ENCODE peak calls at places on chromosomes 2 and 18, in five cellular contexts. One of them, this sample, is unnamed.

GRCh38 chr2:231614559-231615057 is 21.9 kb downstream of the TEX44 start:
- DNase-seq in epithelial cell of prostate: no peak
- DNase-seq in A549: no peak
- DNase-seq in CD8-positive, alpha-beta memory T cell: no peak
- DNase-seq in HCT116: no peak
- DNase-seq in this sample: no peak

GRCh38 chr2:169300617-169301530 is 61.5 kb downstream of the LRP2 start:
- DNase-seq in epithelial cell of prostate: no peak
- DNase-seq in A549: no peak
- DNase-seq in CD8-positive, alpha-beta memory T cell: no peak
- DNase-seq in HCT116: no peak
- DNase-seq in this sample: no peak

GRCh38 chr2:101517753-101518152 is 42.8 kb upstream of the RFX8 start:
- DNase-seq in epithelial cell of prostate: no peak
- DNase-seq in A549: peak; percentile 83
- DNase-seq in CD8-positive, alpha-beta memory T cell: no peak
- DNase-seq in HCT116: no peak
- DNase-seq in this sample: peak; percentile 19

GRCh38 chr18:32439241-32439640 is 31.4 kb downstream of the GAREM1 start:
- DNase-seq in epithelial cell of prostate: no peak
- DNase-seq in A549: no peak
- DNase-seq in CD8-positive, alpha-beta memory T cell: no peak
- DNase-seq in HCT116: no peak
- DNase-seq in this sample: no peak

GRCh38 chr2:190858817-190859216 is 21.8 kb upstream of the GLS start:
- DNase-seq in epithelial cell of prostate: no peak
- DNase-seq in A549: no peak
- DNase-seq in CD8-positive, alpha-beta memory T cell: no peak
- DNase-seq in HCT116: no peak
- DNase-seq in this sample: no peak

GRCh38 chr2:24313744-24314632 is 46.3 kb downstream of the ITSN2 start:
- DNase-seq in epithelial cell of prostate: no peak
- DNase-seq in A549: no peak
- DNase-seq in CD8-positive, alpha-beta memory T cell: no peak
- DNase-seq in HCT116: no peak
- DNase-seq in this sample: no peak

GRCh38 chr18:14976736-14977430 is 228.9 kb downstream of the ANKRD30B start:
- DNase-seq in epithelial cell of prostate: no peak
- DNase-seq in A549: no peak
- DNase-seq in CD8-positive, alpha-beta memory T cell: no peak
- DNase-seq in HCT116: no peak
- DNase-seq in this sample: no peak

GRCh38 chr18:40810371-40810770 is 1144.7 kb upstream of the PIK3C3 start:
- DNase-seq in epithelial cell of prostate: peak; percentile 24
- DNase-seq in A549: no peak
- DNase-seq in CD8-positive, alpha-beta memory T cell: no peak
- DNase-seq in HCT116: no peak
- DNase-seq in this sample: no peak

GRCh38 chr18:50465211-50466153 is 90.6 kb downstream of the SKA1 start:
- DNase-seq in epithelial cell of prostate: no peak
- DNase-seq in A549: no peak
- DNase-seq in CD8-positive, alpha-beta memory T cell: no peak
- DNase-seq in HCT116: no peak
- DNase-seq in this sample: no peak

GRCh38 chr18:69326094-69326493 is 74.6 kb upstream of the DOK6 start:
- DNase-seq in epithelial cell of prostate: no peak
- DNase-seq in A549: no peak
- DNase-seq in CD8-positive, alpha-beta memory T cell: no peak
- DNase-seq in HCT116: no peak
- DNase-seq in this sample: no peak

GRCh38 chr18:27824275-27824674 is 352.7 kb downstream of the CDH2 start:
- DNase-seq in epithelial cell of prostate: no peak
- DNase-seq in A549: no peak
- DNase-seq in CD8-positive, alpha-beta memory T cell: no peak
- DNase-seq in HCT116: no peak
- DNase-seq in this sample: no peak

GRCh38 chr2:180077295-180077906 is 70.3 kb upstream of the CWC22 start:
- DNase-seq in epithelial cell of prostate: no peak
- DNase-seq in A549: peak; percentile 9
- DNase-seq in CD8-positive, alpha-beta memory T cell: no peak
- DNase-seq in HCT116: peak; percentile 15
- DNase-seq in this sample: no peak

GRCh38 chr2:161030260-161031063 is 129.8 kb upstream of the TANK start:
- DNase-seq in epithelial cell of prostate: peak; percentile 93
- DNase-seq in A549: peak; percentile 62
- DNase-seq in CD8-positive, alpha-beta memory T cell: no peak
- DNase-seq in HCT116: no peak
- DNase-seq in this sample: peak; percentile 84

GRCh38 chr18:26480897-26481795 is 67.2 kb downstream of the KCTD1 start:
- DNase-seq in epithelial cell of prostate: peak; percentile 69
- DNase-seq in A549: peak; percentile 95
- DNase-seq in CD8-positive, alpha-beta memory T cell: no peak
- DNase-seq in HCT116: peak; percentile 93
- DNase-seq in this sample: peak; percentile 73

GRCh38 chr2:200786423-200786822 is 25.3 kb upstream of the BZW1 start:
- DNase-seq in epithelial cell of prostate: no peak
- DNase-seq in A549: peak; percentile 69
- DNase-seq in CD8-positive, alpha-beta memory T cell: no peak
- DNase-seq in HCT116: no peak
- DNase-seq in this sample: no peak

GRCh38 chr2:877747-878146 is 72.9 kb upstream of the SNTG2 start:
- DNase-seq in epithelial cell of prostate: no peak
- DNase-seq in A549: no peak
- DNase-seq in CD8-positive, alpha-beta memory T cell: no peak
- DNase-seq in HCT116: no peak
- DNase-seq in this sample: no peak

GRCh38 chr2:68696554-68696953 is 38.1 kb upstream of the ARHGAP25 start:
- DNase-seq in epithelial cell of prostate: no peak
- DNase-seq in A549: no peak
- DNase-seq in CD8-positive, alpha-beta memory T cell: no peak
- DNase-seq in HCT116: no peak
- DNase-seq in this sample: no peak

GRCh38 chr2:68698567-68699377 is 35.8 kb upstream of the ARHGAP25 start:
- DNase-seq in epithelial cell of prostate: no peak
- DNase-seq in A549: no peak
- DNase-seq in CD8-positive, alpha-beta memory T cell: no peak
- DNase-seq in HCT116: no peak
- DNase-seq in this sample: no peak

GRCh38 chr2:68693947-68694346 is 40.7 kb upstream of the ARHGAP25 start:
- DNase-seq in epithelial cell of prostate: no peak
- DNase-seq in A549: no peak
- DNase-seq in CD8-positive, alpha-beta memory T cell: no peak
- DNase-seq in HCT116: no peak
- DNase-seq in this sample: no peak

GRCh38 chr2:68692511-68692910 is 42.1 kb upstream of the ARHGAP25 start:
- DNase-seq in epithelial cell of prostate: no peak
- DNase-seq in A549: no peak
- DNase-seq in CD8-positive, alpha-beta memory T cell: no peak
- DNase-seq in HCT116: no peak
- DNase-seq in this sample: no peak

DNA sequence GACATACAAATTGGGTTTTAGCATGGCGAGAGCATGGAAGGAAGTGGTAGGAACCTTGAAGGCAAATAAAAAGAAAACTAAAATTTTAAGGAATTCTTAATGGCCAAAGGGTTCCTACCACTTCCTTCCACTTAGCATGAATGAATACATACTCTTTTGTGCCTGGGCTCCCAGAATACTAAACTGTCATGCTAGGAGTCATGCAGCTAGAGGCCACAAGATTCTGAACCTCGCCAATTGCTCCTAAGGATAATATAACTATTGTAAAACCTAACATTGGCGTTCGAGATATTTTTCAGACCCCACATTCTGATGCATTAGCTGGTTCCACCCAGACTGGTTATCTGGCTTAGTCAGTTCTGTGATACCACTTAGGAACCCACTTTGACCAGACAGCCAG is 38.6 kb upstream of the ARHGAP25 start:
- DNase-seq in epithelial cell of prostate: no peak
- DNase-seq in A549: no peak
- DNase-seq in CD8-positive, alpha-beta memory T cell: no peak
- DNase-seq in HCT116: no peak
- DNase-seq in this sample: no peak
- H3K27ac ChIP-seq in epithelial cell of prostate: no peak overlapping the region
- H3K27ac ChIP-seq in A549: no peak overlapping the region
- H3K27ac ChIP-seq in CD8-positive, alpha-beta memory T cell: no peak overlapping the region
- H3K27ac ChIP-seq in HCT116: no peak overlapping the region
- H3K27ac ChIP-seq in this sample: no peak overlapping the region

DNA sequence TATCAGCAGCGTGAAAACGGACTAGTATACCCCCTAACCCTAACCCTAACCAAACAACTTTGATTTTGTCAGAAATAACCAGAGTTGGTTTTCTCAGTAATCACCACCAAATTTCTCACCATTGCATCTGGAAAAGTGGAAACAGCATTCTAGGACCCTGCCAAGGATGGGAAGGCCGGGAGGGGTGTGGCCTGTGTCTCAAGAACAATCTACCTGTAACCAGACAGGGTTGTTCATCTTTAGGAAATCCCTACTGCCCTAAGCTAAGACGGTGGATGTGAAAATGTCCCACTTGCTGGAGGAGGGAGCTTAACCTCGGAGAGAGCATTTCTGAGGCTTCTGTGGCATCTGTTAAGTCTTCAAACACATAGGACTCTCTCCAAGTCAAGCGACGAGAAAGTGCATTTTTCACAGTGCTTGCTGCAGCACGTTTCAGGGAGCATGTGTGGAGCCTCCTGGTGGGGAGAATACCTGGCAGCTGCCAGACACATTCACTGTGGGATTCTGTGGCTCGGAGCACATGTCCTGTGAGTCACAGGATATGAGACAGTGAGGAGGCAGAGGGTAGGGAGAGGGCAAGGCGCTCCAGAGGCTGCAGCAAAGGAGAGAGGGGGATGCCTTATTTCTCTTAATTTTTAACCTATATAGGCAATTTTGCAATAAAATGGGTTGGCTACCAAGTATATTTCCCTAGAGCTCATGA is 207.5 kb downstream of the SPP2 start:
- DNase-seq in epithelial cell of prostate: peak; percentile 91
- DNase-seq in A549: peak; percentile 97
- DNase-seq in CD8-positive, alpha-beta memory T cell: no peak
- DNase-seq in HCT116: peak; percentile 92
- DNase-seq in this sample: peak; percentile 99
- H3K27ac ChIP-seq in epithelial cell of prostate: peak overlapping the region; percentile 89
- H3K27ac ChIP-seq in A549: peak overlapping the region; percentile 93
- H3K27ac ChIP-seq in CD8-positive, alpha-beta memory T cell: no peak overlapping the region
- H3K27ac ChIP-seq in HCT116: peak overlapping the region; percentile 45
- H3K27ac ChIP-seq in this sample: peak overlapping the region; percentile 97

GRCh38 chr2:235024951-235025773 is 73.3 kb downstream of the SH3BP4 start:
- DNase-seq in epithelial cell of prostate: no peak
- DNase-seq in A549: no peak
- DNase-seq in CD8-positive, alpha-beta memory T cell: no peak
- DNase-seq in HCT116: no peak
- DNase-seq in this sample: no peak
- H3K27ac ChIP-seq in epithelial cell of prostate: peak overlapping the region; percentile 100
- H3K27ac ChIP-seq in A549: peak overlapping the region; percentile 94
- H3K27ac ChIP-seq in CD8-positive, alpha-beta memory T cell: no peak overlapping the region
- H3K27ac ChIP-seq in HCT116: peak overlapping the region; percentile 78
- H3K27ac ChIP-seq in this sample: peak overlapping the region; percentile 100

GRCh38 chr2:96325884-96326255 is 753 bp downstream of the ITPRIPL1 start:
- DNase-seq in epithelial cell of prostate: no peak
- DNase-seq in A549: no peak
- DNase-seq in CD8-positive, alpha-beta memory T cell: peak; percentile 75
- DNase-seq in HCT116: no peak
- DNase-seq in this sample: no peak
- H3K27ac ChIP-seq in epithelial cell of prostate: no peak overlapping the region
- H3K27ac ChIP-seq in A549: no peak overlapping the region
- H3K27ac ChIP-seq in CD8-positive, alpha-beta memory T cell: peak overlapping the region; percentile 69
- H3K27ac ChIP-seq in HCT116: peak overlapping the region; percentile 66
- H3K27ac ChIP-seq in this sample: peak overlapping the region; percentile 28

This sample was measured in keratinocyte.